ENCODE peak calls at places on chromosomes 11 and 22, in six cellular contexts. B is COLO829, I is HuH-7, M is heart right ventricle, J is prostate gland, Y is HEK293T. F is an unnamed sample.

GRCh38 chr11:63738720-63739360 is 29.7 kb downstream of the ZFTA start:
- DNase-seq in B (peak), I (no peak), M (peak), J (peak), Y (peak), F (peak)

GRCh38 chr22:38081941-38082828 is 1.8 kb downstream of the SLC16A8 start:
- DNase-seq in B (no peak), I (no peak), M (no peak), J (no peak), Y (no peak), F (no peak)

GRCh38 chr22:39994566-39995345 is at the start of gene FAM83F:
- DNase-seq in B (no peak), I (no peak), M (no peak), J (peak), Y (no peak), F (no peak)

GRCh38 chr11:73384871-73385692 is 8.9 kb downstream of the RELT start:
- DNase-seq in B (no peak), I (no peak), M (peak), J (no peak), Y (no peak), F (no peak)

GRCh38 chr22:31683181-31684105 is 21.4 kb upstream of the PISD start:
- DNase-seq in B (no peak), I (no peak), M (no peak), J (peak), Y (no peak), F (no peak)

GRCh38 chr11:47523491-47524199 is 29.3 kb downstream of the CELF1 start:
- DNase-seq in B (peak), I (no peak), M (peak), J (no peak), Y (no peak), F (no peak)

GRCh38 chr11:68043349-68044144 is 4.7 kb downstream of the TCIRG1 start:
- DNase-seq in B (no peak), I (no peak), M (no peak), J (no peak), Y (no peak), F (no peak)

GRCh38 chr11:3021125-3021524 is 29.0 kb upstream of the NAP1L4 start:
- DNase-seq in B (peak), I (peak), M (no peak), J (peak), Y (peak), F (no peak)

GRCh38 chr11:47051217-47051616 is 114.7 kb downstream of the CSTPP1 start:
- DNase-seq in B (peak), I (no peak), M (no peak), J (no peak), Y (no peak), F (no peak)

GRCh38 chr22:40196628-40197027 is 18.9 kb downstream of the TNRC6B start:
- DNase-seq in B (peak), I (no peak), M (no peak), J (no peak), Y (no peak), F (no peak)

GRCh38 chr11:65709661-65710060 is 2.4 kb upstream of the KAT5 start:
- DNase-seq in B (no peak), I (no peak), M (no peak), J (no peak), Y (no peak), F (no peak)

GRCh38 chr22:21926728-21927127 is 25.9 kb downstream of the PPM1F start:
- DNase-seq in B (no peak), I (no peak), M (no peak), J (no peak), Y (no peak), F (no peak)

GRCh38 chr22:16774911-16775529 is 50.2 kb downstream of the XKR3 start:
- DNase-seq in B (no peak), I (no peak), M (no peak), J (no peak), Y (no peak), F (no peak)

GRCh38 chr11:130051077-130051476 is 18.6 kb upstream of the APLP2 start:
- DNase-seq in B (no peak), I (no peak), M (no peak), J (no peak), Y (no peak), F (no peak)

GRCh38 chr22:40376149-40376548 is 5.8 kb downstream of the SGSM3 start:
- DNase-seq in B (no peak), I (no peak), M (no peak), J (no peak), Y (no peak), F (no peak)

GRCh38 chr11:83257638-83258229 is 28.4 kb downstream of the CCDC90B start:
- DNase-seq in B (peak), I (no peak), M (no peak), J (no peak), Y (no peak), F (no peak)

GRCh38 chr11:75325713-75326438 is 25.6 kb downstream of the ARRB1 start:
- DNase-seq in B (peak), I (no peak), M (peak), J (no peak), Y (no peak), F (peak)

F was measured in LNCaP clone FGC.